ENCODE peak calls at places on chromosomes 7 and 10, in ten cellular contexts. P is COR-L47; G is activated naive CD4-positive, alpha-beta T cell treated with anti-CD3 and anti-CD28 coated beads for 36 hours; E is cardiac muscle cell; O is iPS DF 6.9; R is endodermal cell; J is upper lobe of right lung; U is fibroblast of mammary gland; M is LoVo; N is iris pigment epithelial cell. K is an unnamed sample.

GRCh38 chr7:118755067-118755625 is 530.6 kb downstream of the ANKRD7 start:
- DNase-seq in P (no peak), G (no peak), E (no peak), O (no peak), R (no peak), J (no peak), U (peak; percentile 3), M (no peak), N (no peak), K (no peak)

GRCh38 chr10:94183666-94184264 is 179.0 kb downstream of the NOC3L start:
- DNase-seq in P (no peak), G (peak; percentile 52), E (peak; percentile 90), O (no peak), R (no peak), J (no peak), U (peak; percentile 98), M (no peak), N (peak; percentile 99), K (no peak)

GRCh38 chr7:54788664-54789063 is 29.7 kb upstream of the SEC61G start:
- DNase-seq in P (peak; percentile 82), G (peak; percentile 51), E (peak; percentile 87), O (no peak), R (peak; percentile 79), J (no peak), U (peak; percentile 93), M (peak; percentile 72), N (peak; percentile 90), K (peak; percentile 94)

GRCh38 chr7:152142976-152143665 is 117.6 kb downstream of the GALNT11 start:
- DNase-seq in P (no peak), G (peak; percentile 45), E (no peak), O (no peak), R (no peak), J (no peak), U (no peak), M (no peak), N (no peak), K (no peak)

GRCh38 chr10:132493246-132493755 is 44.3 kb upstream of the INPP5A start:
- DNase-seq in P (no peak), G (no peak), E (no peak), O (no peak), R (no peak), J (peak; percentile 55), U (no peak), M (no peak), N (no peak), K (no peak)

GRCh38 chr7:111802194-111802785 is 240.0 kb upstream of the IMMP2L start:
- DNase-seq in P (no peak), G (no peak), E (no peak), O (no peak), R (no peak), J (no peak), U (no peak), M (no peak), N (no peak), K (no peak)

GRCh38 chr10:86225098-86225782 is 141.4 kb downstream of the GRID1 start:
- DNase-seq in P (no peak), G (no peak), E (peak; percentile 56), O (no peak), R (no peak), J (no peak), U (peak; percentile 73), M (peak; percentile 52), N (peak; percentile 51), K (no peak)

GRCh38 chr10:90062786-90063185 is 361.4 kb downstream of the KIF20B start:
- DNase-seq in P (no peak), G (no peak), E (no peak), O (no peak), R (no peak), J (no peak), U (peak; percentile 59), M (no peak), N (peak; percentile 71), K (no peak)

GRCh38 chr7:102404005-102404861 is 8.1 kb downstream of the PRKRIP1 start:
- DNase-seq in P (no peak), G (peak; percentile 51), E (peak; percentile 64), O (no peak), R (peak; percentile 83), J (no peak), U (peak; percentile 64), M (peak; percentile 68), N (peak; percentile 53), K (peak; percentile 82)

GRCh38 chr10:132684164-132684891 is 101.6 kb downstream of the NKX6-2 start:
- DNase-seq in P (no peak), G (peak; percentile 70), E (no peak), O (no peak), R (peak; percentile 35), J (peak; percentile 28), U (peak; percentile 54), M (no peak), N (peak; percentile 62), K (peak; percentile 4)

GRCh38 chr10:133180192-133180914 is 20.3 kb downstream of the KNDC1 start:
- DNase-seq in P (no peak), G (no peak), E (no peak), O (no peak), R (no peak), J (peak; percentile 43), U (no peak), M (no peak), N (no peak), K (no peak)

GRCh38 chr10:16612148-16612742 is 90.6 kb upstream of the C1QL3 start:
- DNase-seq in P (no peak), G (peak; percentile 49), E (peak; percentile 65), O (peak; percentile 45), R (peak; percentile 78), J (no peak), U (peak; percentile 53), M (peak; percentile 7), N (peak; percentile 43), K (peak; percentile 58)

GRCh38 chr7:37352974-37353948 is 95.4 kb downstream of the ELMO1 start:
- DNase-seq in P (peak; percentile 9), G (peak; percentile 90), E (no peak), O (no peak), R (peak; percentile 79), J (no peak), U (no peak), M (peak; percentile 31), N (no peak), K (peak; percentile 57)

GRCh38 chr7:76303829-76304505 is 1.5 kb downstream of the HSPB1 start:
- DNase-seq in P (no peak), G (peak; percentile 37), E (no peak), O (no peak), R (no peak), J (no peak), U (peak; percentile 60), M (peak; percentile 70), N (peak; percentile 64), K (peak; percentile 35)

GRCh38 chr7:27181795-27182275 is 3.2 kb downstream of the HOXA11 start:
- DNase-seq in P (no peak), G (no peak), E (no peak), O (no peak), R (peak; percentile 35), J (peak; percentile 51), U (no peak), M (no peak), N (no peak), K (peak; percentile 65)

GRCh38 chr7:114930107-114930521 is 8.2 kb downstream of the MDFIC start:
- DNase-seq in P (no peak), G (no peak), E (peak; percentile 54), O (no peak), R (peak; percentile 75), J (no peak), U (peak; percentile 59), M (no peak), N (no peak), K (no peak)

GRCh38 chr10:69835233-69835632 is 33.5 kb downstream of the COL13A1 start:
- DNase-seq in P (no peak), G (no peak), E (no peak), O (no peak), R (no peak), J (no peak), U (no peak), M (no peak), N (no peak), K (no peak)

GRCh38 chr10:31055573-31056251 is 24.0 kb upstream of the ZNF438 start:
- DNase-seq in P (no peak), G (no peak), E (no peak), O (no peak), R (no peak), J (no peak), U (no peak), M (no peak), N (no peak), K (no peak)

GRCh38 chr10:108250954-108251620 is 1086.6 kb upstream of the SORCS1 start:
- DNase-seq in P (no peak), G (no peak), E (no peak), O (no peak), R (no peak), J (no peak), U (peak; percentile 10), M (no peak), N (peak; percentile 1), K (no peak)

GRCh38 chr7:30863694-30864011 is 48.0 kb upstream of the AQP1 start:
- DNase-seq in P (no peak), G (no peak), E (peak; percentile 55), O (no peak), R (no peak), J (no peak), U (peak; percentile 20), M (no peak), N (peak; percentile 55), K (no peak)

GRCh38 chr10:113264333-113265131 is 288.3 kb upstream of the HABP2 start:
- DNase-seq in P (no peak), G (no peak), E (no peak), O (no peak), R (no peak), J (no peak), U (no peak), M (no peak), N (no peak), K (no peak)

GRCh38 chr10:62374862-62375710 is 917 bp downstream of the ZNF365 start:
- DNase-seq in P (no peak), G (no peak), E (no peak), O (no peak), R (no peak), J (no peak), U (peak; percentile 10), M (peak; percentile 14), N (peak; percentile 28), K (peak; percentile 17)

GRCh38 chr7:135944753-135945152 is 32.4 kb downstream of the MTPN start:
- DNase-seq in P (no peak), G (no peak), E (no peak), O (no peak), R (no peak), J (no peak), U (no peak), M (no peak), N (no peak), K (no peak)

GRCh38 chr7:44288811-44289340 is 36.5 kb downstream of the CAMK2B start:
- DNase-seq in P (no peak), G (peak; percentile 1), E (no peak), O (no peak), R (peak; percentile 44), J (peak; percentile 48), U (no peak), M (no peak), N (no peak), K (no peak)

GRCh38 chr10:101588879-101589278 is 758 bp downstream of the DPCD start:
- DNase-seq in P (no peak), G (no peak), E (peak; percentile 72), O (no peak), R (no peak), J (no peak), U (peak; percentile 43), M (peak; percentile 49), N (peak; percentile 73), K (peak; percentile 45)

GRCh38 chr7:87234949-87235348 is 15.4 kb upstream of the TMEM243 start:
- DNase-seq in P (no peak), G (no peak), E (peak; percentile 66), O (no peak), R (no peak), J (no peak), U (peak; percentile 26), M (peak; percentile 10), N (peak; percentile 74), K (no peak)

GRCh38 chr10:131786756-131787605 is 113.8 kb upstream of the PPP2R2D start:
- DNase-seq in P (no peak), G (peak; percentile 64), E (peak; percentile 33), O (no peak), R (peak; percentile 71), J (no peak), U (peak; percentile 41), M (peak; percentile 29), N (peak; percentile 47), K (peak; percentile 57)

GRCh38 chr7:129739427-129739826 is 127.9 kb downstream of the NRF1 start:
- DNase-seq in P (no peak), G (no peak), E (peak; percentile 29), O (no peak), R (no peak), J (no peak), U (peak; percentile 35), M (no peak), N (peak; percentile 75), K (no peak)